ENCODE peak calls at places on chromosome 4, in five cellular contexts. L is GM23338, U is A549, Z is HCT116, X is HepG2. O is an unnamed sample.

GRCh38 chr4:139956436-139957107 is 197.4 kb downstream of the MAML3 start:
- DNase-seq in L (no peak), U (no peak), Z (no peak), X (no peak), O (no peak)

GRCh38 chr4:146243141-146243882 is 29.0 kb downstream of the REELD1 start:
- DNase-seq in L (peak), U (peak), Z (no peak), X (no peak), O (no peak)

GRCh38 chr4:99207911-99208718 is 10.9 kb downstream of the ADH6 start:
- DNase-seq in L (no peak), U (no peak), Z (no peak), X (no peak), O (no peak)

GRCh38 chr4:113618205-113618604 is 143.3 kb downstream of the CAMK2D start:
- DNase-seq in L (no peak), U (no peak), Z (no peak), X (no peak), O (no peak)

GRCh38 chr4:148618856-148619255 is 176.6 kb upstream of the NR3C2 start:
- DNase-seq in L (no peak), U (no peak), Z (no peak), X (no peak), O (no peak)

GRCh38 chr4:25172964-25173917 is 13.0 kb upstream of the SEPSECS start:
- DNase-seq in L (no peak), U (peak), Z (peak), X (no peak), O (peak)

GRCh38 chr4:40202474-40202873 is 5.6 kb downstream of the RHOH start:
- DNase-seq in L (no peak), U (no peak), Z (no peak), X (no peak), O (no peak)

GRCh38 chr4:94689155-94689554 is 68.6 kb upstream of the BMPR1B start:
- DNase-seq in L (no peak), U (no peak), Z (no peak), X (no peak), O (no peak)

GRCh38 chr4:8393593-8394038 is 46.9 kb downstream of the ACOX3 start:
- DNase-seq in L (no peak), U (peak), Z (no peak), X (no peak), O (peak)

GRCh38 chr4:11670304-11670703 is 241.6 kb upstream of the HS3ST1 start:
- DNase-seq in L (no peak), U (no peak), Z (no peak), X (no peak), O (no peak)

GRCh38 chr4:36187723-36188333 is 56.5 kb downstream of the ARAP2 start:
- DNase-seq in L (peak), U (peak), Z (peak), X (peak), O (peak)

GRCh38 chr4:15158410-15159091 is 156.3 kb downstream of the CPEB2 start:
- DNase-seq in L (peak), U (no peak), Z (no peak), X (no peak), O (no peak)

GRCh38 chr4:163590609-163591264 is 96.2 kb downstream of the TMA16 start:
- DNase-seq in L (no peak), U (no peak), Z (no peak), X (no peak), O (no peak)

GRCh38 chr4:163590103-163590502 is 95.6 kb downstream of the TMA16 start:
- DNase-seq in L (no peak), U (no peak), Z (no peak), X (no peak), O (no peak)

GRCh38 chr4:163587867-163588266 is 93.4 kb downstream of the TMA16 start:
- DNase-seq in L (peak), U (peak), Z (no peak), X (peak), O (no peak)

GRCh38 chr4:163592207-163592606 is 97.7 kb downstream of the TMA16 start:
- DNase-seq in L (no peak), U (no peak), Z (no peak), X (no peak), O (no peak)

GRCh38 chr4:163591614-163592020 is 97.1 kb downstream of the TMA16 start:
- DNase-seq in L (no peak), U (no peak), Z (no peak), X (no peak), O (no peak)
- TF ChIP-seq REST in L (no peak), U (no peak), Z (no peak), X (no peak), O (no peak)

DNA sequence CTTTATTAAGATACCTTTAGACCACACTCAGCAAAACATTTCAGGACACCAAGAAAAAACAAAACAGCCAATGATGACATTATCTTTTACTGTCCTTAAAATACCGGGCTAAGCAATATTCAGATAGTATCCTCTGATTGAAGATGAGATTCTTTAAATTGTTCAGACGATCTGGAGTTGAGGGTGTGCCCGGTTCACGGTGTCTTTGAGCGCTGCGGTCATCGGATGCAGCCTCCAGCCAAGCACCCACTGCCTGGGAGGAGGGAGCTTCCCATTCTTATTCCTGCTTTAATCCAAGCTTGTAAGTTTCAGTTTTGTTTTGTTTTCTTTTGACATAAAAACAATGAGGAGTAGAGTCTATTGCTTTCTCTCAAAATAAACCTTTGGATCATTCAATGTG is 14.1 kb downstream of the FAM149A start:
- DNase-seq in L (no peak), U (no peak), Z (no peak), X (no peak), O (no peak)
- TF ChIP-seq REST in L (no peak), U (no peak), Z (no peak), X (no peak), O (no peak)

DNA sequence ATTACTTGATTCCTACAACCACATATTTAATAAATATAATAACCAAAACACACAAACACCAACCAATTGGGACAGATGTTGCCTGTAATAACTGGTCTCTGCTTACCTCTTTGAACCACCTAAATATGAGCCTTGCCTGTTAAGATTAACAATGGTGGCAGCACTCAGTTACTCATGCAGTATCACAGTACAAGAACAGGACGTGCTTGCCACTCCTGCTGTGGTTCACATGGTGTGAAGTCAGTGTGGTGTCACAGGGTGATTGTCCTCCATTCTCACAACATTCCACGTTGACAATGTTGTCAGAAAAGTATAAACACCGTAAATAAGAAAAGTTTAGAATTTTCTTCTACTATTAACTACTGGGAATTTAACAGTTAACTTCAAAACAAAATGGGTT is 365.0 kb downstream of the PPP3CA start:
- DNase-seq in L (no peak), U (no peak), Z (no peak), X (no peak), O (no peak)
- TF ChIP-seq REST in L (no peak), U (no peak), Z (no peak), X (no peak), O (no peak)

GRCh38 chr4:186723207-186724047 is at the start of gene FAT1:
- DNase-seq in L (peak), U (peak), Z (no peak), X (peak), O (no peak)
- TF ChIP-seq REST in L (no peak), U (no peak), Z (no peak), X (peak), O (no peak)

GRCh38 chr4:44663539-44664263 is 12.3 kb upstream of the YIPF7 start:
- DNase-seq in L (peak), U (no peak), Z (no peak), X (no peak), O (no peak)
- TF ChIP-seq REST in L (no peak), U (no peak), Z (no peak), X (no peak), O (no peak)